ENCODE peak calls at places on chromosome 10, in nine cellular contexts. R is IMR-90, O is tibial nerve, B is heart left ventricle, C is ovary, S is Peyer's patch, A is HCT116, L is endothelial cell of umbilical vein, W is GM12878. Z is an unnamed sample.

GRCh38 chr10:71748671-71749191 is 24.6 kb downstream of the VSIR start:
- DNase-seq in R (no peak), O (peak; percentile 65), B (peak; percentile 88), C (peak; percentile 88), S (peak; percentile 93), A (no peak), L (peak; percentile 50), W (peak; percentile 58), Z (peak; percentile 62)

GRCh38 chr10:104328916-104329710 is 9.2 kb downstream of the ITPRIP start:
- DNase-seq in R (peak; percentile 97), O (no peak), B (peak; percentile 73), C (peak; percentile 70), S (peak; percentile 83), A (peak; percentile 94), L (peak; percentile 86), W (no peak), Z (no peak)

GRCh38 chr10:43035785-43036184 is 41.1 kb upstream of the RET start:
- DNase-seq in R (no peak), O (no peak), B (no peak), C (no peak), S (no peak), A (no peak), L (no peak), W (no peak), Z (no peak)

GRCh38 chr10:93513091-93513490 is 16.7 kb downstream of the CEP55 start:
- DNase-seq in R (no peak), O (no peak), B (no peak), C (no peak), S (no peak), A (no peak), L (no peak), W (no peak), Z (no peak)

GRCh38 chr10:75034714-75035258 is 76.7 kb upstream of the SAMD8 start:
- DNase-seq in R (no peak), O (no peak), B (no peak), C (peak; percentile 5), S (no peak), A (no peak), L (no peak), W (no peak), Z (no peak)

GRCh38 chr10:4278161-4278560 is 493.2 kb upstream of the KLF6 start:
- DNase-seq in R (no peak), O (no peak), B (no peak), C (no peak), S (no peak), A (no peak), L (no peak), W (no peak), Z (no peak)

GRCh38 chr10:14660872-14661271 is 113.8 kb downstream of the FAM107B start:
- DNase-seq in R (no peak), O (no peak), B (no peak), C (no peak), S (no peak), A (no peak), L (no peak), W (no peak), Z (no peak)

GRCh38 chr10:20988357-20988983 is 91.4 kb upstream of the NEBL start:
- DNase-seq in R (no peak), O (peak; percentile 7), B (no peak), C (no peak), S (no peak), A (no peak), L (no peak), W (no peak), Z (no peak)

GRCh38 chr10:18211862-18212261 is 71.6 kb downstream of the CACNB2 start:
- DNase-seq in R (no peak), O (no peak), B (no peak), C (no peak), S (no peak), A (no peak), L (no peak), W (no peak), Z (no peak)

GRCh38 chr10:70714961-70715360 is 42.7 kb downstream of the ADAMTS14 start:
- DNase-seq in R (no peak), O (no peak), B (no peak), C (no peak), S (no peak), A (no peak), L (no peak), W (no peak), Z (no peak)

GRCh38 chr10:77160679-77161078 is 476.9 kb downstream of the KCNMA1 start:
- DNase-seq in R (peak; percentile 97), O (no peak), B (no peak), C (no peak), S (no peak), A (no peak), L (peak; percentile 80), W (no peak), Z (no peak)

GRCh38 chr10:99993994-99994689 is 15.6 kb downstream of the DNMBP start:
- DNase-seq in R (peak; percentile 95), O (peak; percentile 71), B (peak; percentile 63), C (no peak), S (peak; percentile 88), A (no peak), L (peak; percentile 70), W (peak; percentile 51), Z (peak; percentile 44)

GRCh38 chr10:14686356-14686755 is 88.3 kb downstream of the FAM107B start:
- DNase-seq in R (no peak), O (no peak), B (no peak), C (no peak), S (no peak), A (no peak), L (no peak), W (no peak), Z (no peak)

GRCh38 chr10:52314822-52315552 is 906 bp downstream of the DKK1 start:
- DNase-seq in R (peak; percentile 41), O (no peak), B (no peak), C (no peak), S (no peak), A (no peak), L (no peak), W (no peak), Z (no peak)

GRCh38 chr10:52313350-52314006 is 603 bp upstream of the DKK1 start:
- DNase-seq in R (peak; percentile 32), O (no peak), B (no peak), C (no peak), S (peak; percentile 49), A (peak; percentile 55), L (peak; percentile 69), W (no peak), Z (no peak)

GRCh38 chr10:52312999-52313349 is 1.1 kb upstream of the DKK1 start:
- DNase-seq in R (peak; percentile 6), O (no peak), B (no peak), C (no peak), S (no peak), A (no peak), L (no peak), W (no peak), Z (no peak)

GRCh38 chr10:52316005-52316404 is 1.9 kb downstream of the DKK1 start:
- DNase-seq in R (peak; percentile 56), O (no peak), B (no peak), C (no peak), S (no peak), A (no peak), L (peak; percentile 59), W (no peak), Z (no peak)

GRCh38 chr10:52314007-52314821 is at the start of gene DKK1:
- DNase-seq in R (peak; percentile 76), O (peak; percentile 37), B (peak; percentile 62), C (peak; percentile 11), S (peak; percentile 74), A (peak; percentile 86), L (peak; percentile 89), W (no peak), Z (peak; percentile 67)
- H3K4me3 ChIP-seq in R (peak within 1 kb of the TSS; percentile 81), O (peak within 1 kb of the TSS; percentile 53), B (peak within 1 kb of the TSS; percentile 67), C (peak within 1 kb of the TSS; percentile 35), S (peak within 1 kb of the TSS; percentile 25), A (peak within 1 kb of the TSS; percentile 93), L (peak within 1 kb of the TSS; percentile 90), W (no peak within 1 kb of the TSS), Z (peak within 1 kb of the TSS; percentile 48)

DNA sequence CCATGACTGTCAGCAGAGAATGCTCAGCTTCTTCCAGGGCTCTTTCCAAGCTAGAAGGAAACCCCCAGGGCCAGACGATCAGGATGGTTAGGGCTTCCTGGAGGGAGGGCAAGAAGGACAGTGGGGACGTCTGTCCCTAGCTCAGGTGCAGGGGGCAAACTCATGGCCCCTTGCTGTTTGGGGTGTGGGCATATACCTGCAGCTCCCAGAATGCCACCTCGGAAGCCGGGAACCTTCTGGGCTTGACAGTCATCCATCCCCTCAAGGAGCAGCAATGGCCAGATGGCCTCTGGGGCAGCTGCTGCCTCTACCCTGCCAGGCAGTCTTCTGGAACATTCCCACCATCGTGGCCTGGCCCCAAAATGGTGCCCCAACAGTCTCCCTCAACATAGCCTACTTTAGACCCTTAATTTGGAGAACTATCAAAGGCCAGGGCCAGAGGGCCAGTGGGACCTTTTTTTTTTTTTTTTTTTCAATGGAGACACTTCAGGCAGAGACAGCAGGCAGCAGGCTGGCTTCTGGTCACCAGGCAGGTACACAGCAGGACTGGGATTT is 40.2 kb upstream of the ZMIZ1 start:
- DNase-seq in R (no peak), O (no peak), B (no peak), C (no peak), S (no peak), A (no peak), L (no peak), W (no peak), Z (no peak)
- H3K4me1 ChIP-seq in R (no peaks in the 10 kb centered on the region), O (no peaks in the 10 kb centered on the region), B (no peaks in the 10 kb centered on the region), C (peaks cover under 1% of the 10 kb centered on the region), S (no peaks in the 10 kb centered on the region), A (no peaks in the 10 kb centered on the region), L (no peaks in the 10 kb centered on the region), W (peaks cover 4% of the 10 kb centered on the region), Z (peaks cover 30% of the 10 kb centered on the region)

GRCh38 chr10:87658858-87659555 is 671 bp upstream of the PAPSS2 start:
- DNase-seq in R (peak; percentile 16), O (no peak), B (no peak), C (no peak), S (no peak), A (no peak), L (peak; percentile 36), W (no peak), Z (peak; percentile 25)

GRCh38 chr10:87658383-87658795 is 1.3 kb upstream of the PAPSS2 start:
- DNase-seq in R (peak; percentile 37), O (no peak), B (no peak), C (no peak), S (no peak), A (no peak), L (peak; percentile 35), W (no peak), Z (no peak)

GRCh38 chr10:87661861-87662785 is 2.4 kb downstream of the PAPSS2 start:
- DNase-seq in R (peak; percentile 43), O (no peak), B (no peak), C (no peak), S (no peak), A (no peak), L (peak; percentile 62), W (no peak), Z (no peak)

GRCh38 chr10:87660484-87661133 is 931 bp downstream of the PAPSS2 start:
- DNase-seq in R (peak; percentile 79), O (peak; percentile 46), B (peak; percentile 47), C (peak; percentile 45), S (peak; percentile 79), A (no peak), L (peak; percentile 64), W (no peak), Z (peak; percentile 40)

GRCh38 chr10:87659571-87660483 is at the start of gene PAPSS2:
- DNase-seq in R (peak; percentile 68), O (peak; percentile 38), B (peak; percentile 79), C (peak; percentile 73), S (peak; percentile 71), A (no peak), L (peak; percentile 72), W (no peak), Z (peak; percentile 53)
- TF ChIP-seq POLR2A in R (peak; percentile 63), O (no peak), B (no peak), C (no peak), S (peak; percentile 58), A (no peak), L (peak; percentile 90), W (peak; percentile 22), Z (no peak)

GRCh38 chr10:15858895-15859294 is 1.4 kb downstream of the MINDY3 start:
- DNase-seq in R (no peak), O (no peak), B (no peak), C (no peak), S (no peak), A (no peak), L (no peak), W (no peak), Z (no peak)
- H3K4me3 ChIP-seq in R (no peak overlapping the region), O (peak overlapping the region; percentile 92), B (peak overlapping the region; percentile 67), C (peak overlapping the region; percentile 94), S (no peak overlapping the region), A (peak overlapping the region; percentile 87), L (peak overlapping the region; percentile 68), W (peak overlapping the region; percentile 93), Z (peak overlapping the region; percentile 77)